ENCODE peak calls at places on chromosomes 4 and X, in five cellular contexts. One of them, this sample, is unnamed.

GRCh38 chr4:164212714-164213113 is 541.2 kb upstream of the SMIM31 start:
- DNase-seq in effector memory CD4-positive, alpha-beta T cell: no peak
- DNase-seq in Caco-2: no peak
- DNase-seq in mammary epithelial cell: peak; percentile 53
- DNase-seq in tibial artery: no peak
- DNase-seq in this sample: peak; percentile 52

GRCh38 chr4:76035799-76036389 is at the start of gene CXCL11:
- DNase-seq in effector memory CD4-positive, alpha-beta T cell: no peak
- DNase-seq in Caco-2: no peak
- DNase-seq in mammary epithelial cell: peak; percentile 79
- DNase-seq in tibial artery: no peak
- DNase-seq in this sample: peak; percentile 62

GRCh38 chr4:128424524-128425195 is 137.0 kb upstream of the PGRMC2 start:
- DNase-seq in effector memory CD4-positive, alpha-beta T cell: no peak
- DNase-seq in Caco-2: no peak
- DNase-seq in mammary epithelial cell: peak; percentile 76
- DNase-seq in tibial artery: no peak
- DNase-seq in this sample: peak; percentile 80

GRCh38 chrX:153537526-153538295 is 20.3 kb downstream of the ATP2B3 start:
- DNase-seq in effector memory CD4-positive, alpha-beta T cell: no peak
- DNase-seq in Caco-2: no peak
- DNase-seq in mammary epithelial cell: no peak
- DNase-seq in tibial artery: no peak
- DNase-seq in this sample: no peak

GRCh38 chr4:87326460-87326859 is 3.8 kb upstream of the HSD17B13 start:
- DNase-seq in effector memory CD4-positive, alpha-beta T cell: no peak
- DNase-seq in Caco-2: no peak
- DNase-seq in mammary epithelial cell: no peak
- DNase-seq in tibial artery: no peak
- DNase-seq in this sample: no peak

GRCh38 chr4:154472870-154473269 is 18.7 kb downstream of the DCHS2 start:
- DNase-seq in effector memory CD4-positive, alpha-beta T cell: no peak
- DNase-seq in Caco-2: no peak
- DNase-seq in mammary epithelial cell: no peak
- DNase-seq in tibial artery: no peak
- DNase-seq in this sample: no peak

GRCh38 chr4:128768373-128768996 is 41.0 kb upstream of the JADE1 start:
- DNase-seq in effector memory CD4-positive, alpha-beta T cell: no peak
- DNase-seq in Caco-2: no peak
- DNase-seq in mammary epithelial cell: no peak
- DNase-seq in tibial artery: no peak
- DNase-seq in this sample: peak; percentile 66

GRCh38 chr4:140533951-140534480 is 10.0 kb downstream of the ELMOD2 start:
- DNase-seq in effector memory CD4-positive, alpha-beta T cell: no peak
- DNase-seq in Caco-2: no peak
- DNase-seq in mammary epithelial cell: no peak
- DNase-seq in tibial artery: no peak
- DNase-seq in this sample: peak; percentile 26

GRCh38 chrX:1029494-1029893 is 183.0 kb downstream of the CRLF2 start:
- DNase-seq in effector memory CD4-positive, alpha-beta T cell: no peak
- DNase-seq in Caco-2: no peak
- DNase-seq in mammary epithelial cell: no peak
- DNase-seq in tibial artery: no peak
- DNase-seq in this sample: no peak

GRCh38 chr4:1246901-1247810 is 1.8 kb downstream of the CTBP1 start:
- DNase-seq in effector memory CD4-positive, alpha-beta T cell: no peak
- DNase-seq in Caco-2: peak; percentile 34
- DNase-seq in mammary epithelial cell: peak; percentile 8
- DNase-seq in tibial artery: peak; percentile 21
- DNase-seq in this sample: no peak

GRCh38 chr4:23741586-23742240 is 148.1 kb downstream of the PPARGC1A start:
- DNase-seq in effector memory CD4-positive, alpha-beta T cell: no peak
- DNase-seq in Caco-2: no peak
- DNase-seq in mammary epithelial cell: no peak
- DNase-seq in tibial artery: no peak
- DNase-seq in this sample: no peak

GRCh38 chr4:124435276-124435675 is 277.3 kb downstream of the ANKRD50 start:
- DNase-seq in effector memory CD4-positive, alpha-beta T cell: no peak
- DNase-seq in Caco-2: no peak
- DNase-seq in mammary epithelial cell: no peak
- DNase-seq in tibial artery: no peak
- DNase-seq in this sample: no peak

GRCh38 chr4:139684351-139684750 is 18.7 kb downstream of the MGST2 start:
- DNase-seq in effector memory CD4-positive, alpha-beta T cell: no peak
- DNase-seq in Caco-2: no peak
- DNase-seq in mammary epithelial cell: no peak
- DNase-seq in tibial artery: no peak
- DNase-seq in this sample: no peak

DNA sequence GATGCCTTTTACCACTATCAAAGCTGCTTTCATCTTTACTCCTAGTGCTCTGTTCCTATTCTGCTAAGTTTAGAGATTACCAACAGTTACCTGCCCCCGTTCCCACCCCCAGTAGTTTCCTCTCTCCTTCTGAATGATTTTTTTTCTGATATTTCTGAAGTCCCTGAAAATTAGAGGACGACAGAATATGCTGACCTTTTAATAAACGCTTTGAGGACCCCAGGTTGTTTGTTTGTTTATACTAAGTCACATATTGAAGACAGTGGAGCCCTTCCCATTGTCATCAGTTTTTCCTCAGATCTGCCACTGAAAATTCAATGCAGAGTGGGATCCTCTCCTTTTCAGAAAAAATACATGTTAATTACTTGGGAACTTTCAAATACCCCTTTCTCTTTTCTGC is 1039.3 kb upstream of the AGA start:
- DNase-seq in effector memory CD4-positive, alpha-beta T cell: no peak
- DNase-seq in Caco-2: no peak
- DNase-seq in mammary epithelial cell: no peak
- DNase-seq in tibial artery: no peak
- DNase-seq in this sample: no peak
- H3K27me3 ChIP-seq in effector memory CD4-positive, alpha-beta T cell: no peaks in the 10 kb centered on the region
- H3K27me3 ChIP-seq in Caco-2: no peaks in the 10 kb centered on the region
- H3K27me3 ChIP-seq in mammary epithelial cell: no peaks in the 10 kb centered on the region
- H3K27me3 ChIP-seq in tibial artery: no peaks in the 10 kb centered on the region
- H3K27me3 ChIP-seq in this sample: no peaks in the 10 kb centered on the region

GRCh38 chrX:21524008-21524407 is 134.1 kb downstream of the KLHL34 start:
- DNase-seq in effector memory CD4-positive, alpha-beta T cell: no peak
- DNase-seq in Caco-2: no peak
- DNase-seq in mammary epithelial cell: no peak
- DNase-seq in tibial artery: no peak
- DNase-seq in this sample: no peak
- H3K27me3 ChIP-seq in effector memory CD4-positive, alpha-beta T cell: no peaks in the 10 kb centered on the region
- H3K27me3 ChIP-seq in Caco-2: no peaks in the 10 kb centered on the region
- H3K27me3 ChIP-seq in mammary epithelial cell: no peaks in the 10 kb centered on the region
- H3K27me3 ChIP-seq in tibial artery: no peaks in the 10 kb centered on the region
- H3K27me3 ChIP-seq in this sample: no peaks in the 10 kb centered on the region

GRCh38 chrX:152136312-152136711 is 2.1 kb downstream of the MAGEA10 start:
- DNase-seq in effector memory CD4-positive, alpha-beta T cell: no peak
- DNase-seq in Caco-2: no peak
- DNase-seq in mammary epithelial cell: no peak
- DNase-seq in tibial artery: no peak
- DNase-seq in this sample: no peak

DNA sequence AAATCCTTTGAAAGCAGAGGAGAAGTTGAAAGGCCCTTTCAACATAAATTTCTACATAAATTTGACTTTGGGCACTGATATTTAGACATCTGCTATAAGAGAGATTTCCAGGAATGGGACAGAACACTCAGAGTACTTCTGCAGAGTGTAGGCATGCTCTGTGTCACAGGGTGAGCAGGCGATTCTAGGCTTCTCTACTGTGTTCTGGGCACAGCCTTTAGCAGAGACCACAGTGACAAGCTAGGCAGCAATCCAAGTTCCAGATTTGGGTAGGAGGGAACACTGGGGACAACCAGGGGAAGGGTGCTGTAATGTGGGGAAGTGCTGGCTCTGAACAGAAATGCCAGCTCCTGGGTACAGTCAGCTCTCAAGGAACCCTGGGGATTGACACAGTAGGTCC is 6.9 kb downstream of the MAGEA10 start:
- DNase-seq in effector memory CD4-positive, alpha-beta T cell: no peak
- DNase-seq in Caco-2: no peak
- DNase-seq in mammary epithelial cell: no peak
- DNase-seq in tibial artery: no peak
- DNase-seq in this sample: no peak
- H3K27me3 ChIP-seq in effector memory CD4-positive, alpha-beta T cell: no peaks in the 10 kb centered on the region
- H3K27me3 ChIP-seq in Caco-2: no peaks in the 10 kb centered on the region
- H3K27me3 ChIP-seq in mammary epithelial cell: no peaks in the 10 kb centered on the region
- H3K27me3 ChIP-seq in tibial artery: no peaks in the 10 kb centered on the region
- H3K27me3 ChIP-seq in this sample: no peaks in the 10 kb centered on the region

GRCh38 chr4:41878170-41878941 is 56.9 kb upstream of the TMEM33 start:
- DNase-seq in effector memory CD4-positive, alpha-beta T cell: no peak
- DNase-seq in Caco-2: no peak
- DNase-seq in mammary epithelial cell: no peak
- DNase-seq in tibial artery: no peak
- DNase-seq in this sample: no peak

GRCh38 chr4:41879552-41879951 is 55.7 kb upstream of the TMEM33 start:
- DNase-seq in effector memory CD4-positive, alpha-beta T cell: no peak
- DNase-seq in Caco-2: no peak
- DNase-seq in mammary epithelial cell: no peak
- DNase-seq in tibial artery: no peak
- DNase-seq in this sample: no peak

GRCh38 chr4:41880022-41880837 is 55.0 kb upstream of the TMEM33 start:
- DNase-seq in effector memory CD4-positive, alpha-beta T cell: no peak
- DNase-seq in Caco-2: no peak
- DNase-seq in mammary epithelial cell: no peak
- DNase-seq in tibial artery: no peak
- DNase-seq in this sample: no peak

GRCh38 chr4:41877020-41877796 is 58.0 kb upstream of the TMEM33 start:
- DNase-seq in effector memory CD4-positive, alpha-beta T cell: no peak
- DNase-seq in Caco-2: no peak
- DNase-seq in mammary epithelial cell: no peak
- DNase-seq in tibial artery: no peak
- DNase-seq in this sample: no peak

GRCh38 chr4:41878991-41879491 is 56.2 kb upstream of the TMEM33 start:
- DNase-seq in effector memory CD4-positive, alpha-beta T cell: no peak
- DNase-seq in Caco-2: no peak
- DNase-seq in mammary epithelial cell: no peak
- DNase-seq in tibial artery: no peak
- DNase-seq in this sample: no peak
- H3K27me3 ChIP-seq in effector memory CD4-positive, alpha-beta T cell: peaks cover 51% of the 10 kb centered on the region
- H3K27me3 ChIP-seq in Caco-2: no peaks in the 10 kb centered on the region
- H3K27me3 ChIP-seq in mammary epithelial cell: peaks cover 59% of the 10 kb centered on the region
- H3K27me3 ChIP-seq in tibial artery: peaks cover 80% of the 10 kb centered on the region
- H3K27me3 ChIP-seq in this sample: peaks cover 59% of the 10 kb centered on the region

GRCh38 chr4:13524504-13525243 is 19.6 kb downstream of the NKX3-2 start:
- DNase-seq in effector memory CD4-positive, alpha-beta T cell: no peak
- DNase-seq in Caco-2: no peak
- DNase-seq in mammary epithelial cell: no peak
- DNase-seq in tibial artery: no peak
- DNase-seq in this sample: no peak

GRCh38 chr4:13521047-13521446 is 23.3 kb downstream of the NKX3-2 start:
- DNase-seq in effector memory CD4-positive, alpha-beta T cell: no peak
- DNase-seq in Caco-2: no peak
- DNase-seq in mammary epithelial cell: no peak
- DNase-seq in tibial artery: no peak
- DNase-seq in this sample: no peak

GRCh38 chr4:13523105-13523477 is 21.2 kb downstream of the NKX3-2 start:
- DNase-seq in effector memory CD4-positive, alpha-beta T cell: no peak
- DNase-seq in Caco-2: no peak
- DNase-seq in mammary epithelial cell: no peak
- DNase-seq in tibial artery: no peak
- DNase-seq in this sample: no peak

GRCh38 chr4:13523591-13524503 is 20.5 kb downstream of the NKX3-2 start:
- DNase-seq in effector memory CD4-positive, alpha-beta T cell: no peak
- DNase-seq in Caco-2: no peak
- DNase-seq in mammary epithelial cell: no peak
- DNase-seq in tibial artery: no peak
- DNase-seq in this sample: no peak

DNA sequence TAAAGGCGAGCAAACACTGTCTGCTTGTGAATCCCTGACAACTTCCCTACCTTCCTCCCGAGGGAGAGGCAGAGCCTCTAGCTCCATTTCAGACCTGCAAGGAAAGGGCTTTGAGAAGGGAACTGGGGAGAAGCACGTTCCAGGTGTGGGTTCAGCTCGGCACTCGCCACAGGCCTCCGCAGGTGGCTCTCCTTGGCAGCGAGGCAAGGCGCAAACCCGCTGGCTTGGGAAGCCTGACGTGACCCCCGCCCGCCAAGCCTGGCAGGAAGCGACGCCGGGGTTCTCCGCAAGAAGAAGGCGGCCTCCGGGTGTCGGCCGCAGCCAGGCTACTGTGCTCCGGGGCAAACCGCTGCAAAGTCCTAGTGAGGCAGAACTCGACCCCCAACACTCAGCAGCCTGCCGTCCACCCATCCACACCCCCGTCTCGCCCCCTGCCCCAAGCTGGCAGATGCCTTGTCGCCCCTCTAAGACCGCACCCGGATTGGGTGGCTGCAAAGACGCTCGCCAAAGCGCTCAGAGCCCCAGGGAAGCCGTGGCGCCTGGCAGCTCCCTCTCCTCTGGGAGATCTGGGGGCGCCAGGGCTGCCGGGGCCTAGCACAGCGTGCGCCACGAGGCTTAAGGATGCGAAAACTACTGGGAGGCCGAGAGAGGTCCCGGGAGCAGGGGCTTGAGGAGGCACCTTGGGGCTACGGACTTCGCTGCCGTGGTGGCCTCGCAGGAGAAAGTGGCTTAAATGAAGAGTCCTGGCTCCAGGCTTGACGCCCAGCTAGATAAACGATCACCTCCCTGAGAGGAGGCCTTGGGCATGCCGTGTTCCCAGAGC is 21.8 kb downstream of the NKX3-2 start:
- DNase-seq in effector memory CD4-positive, alpha-beta T cell: no peak
- DNase-seq in Caco-2: no peak
- DNase-seq in mammary epithelial cell: no peak
- DNase-seq in tibial artery: no peak
- DNase-seq in this sample: no peak
- H3K27me3 ChIP-seq in effector memory CD4-positive, alpha-beta T cell: peaks cover 59% of the 10 kb centered on the region
- H3K27me3 ChIP-seq in Caco-2: no peaks in the 10 kb centered on the region
- H3K27me3 ChIP-seq in mammary epithelial cell: peaks cover 31% of the 10 kb centered on the region
- H3K27me3 ChIP-seq in tibial artery: peaks cover 62% of the 10 kb centered on the region
- H3K27me3 ChIP-seq in this sample: peaks cover 57% of the 10 kb centered on the region

GRCh38 chr4:173515458-173515857 is 14.6 kb downstream of the HAND2 start:
- DNase-seq in effector memory CD4-positive, alpha-beta T cell: no peak
- DNase-seq in Caco-2: no peak
- DNase-seq in mammary epithelial cell: no peak
- DNase-seq in tibial artery: no peak
- DNase-seq in this sample: no peak

GRCh38 chr4:173513651-173514050 is 16.4 kb downstream of the HAND2 start:
- DNase-seq in effector memory CD4-positive, alpha-beta T cell: no peak
- DNase-seq in Caco-2: no peak
- DNase-seq in mammary epithelial cell: no peak
- DNase-seq in tibial artery: no peak
- DNase-seq in this sample: no peak

GRCh38 chr4:173516621-173517612 is 13.1 kb downstream of the HAND2 start:
- DNase-seq in effector memory CD4-positive, alpha-beta T cell: no peak
- DNase-seq in Caco-2: no peak
- DNase-seq in mammary epithelial cell: no peak
- DNase-seq in tibial artery: peak; percentile 10
- DNase-seq in this sample: no peak

GRCh38 chr4:173511787-173512361 is 18.2 kb downstream of the HAND2 start:
- DNase-seq in effector memory CD4-positive, alpha-beta T cell: no peak
- DNase-seq in Caco-2: no peak
- DNase-seq in mammary epithelial cell: no peak
- DNase-seq in tibial artery: no peak
- DNase-seq in this sample: no peak

GRCh38 chr4:173514641-173515217 is 15.3 kb downstream of the HAND2 start:
- DNase-seq in effector memory CD4-positive, alpha-beta T cell: no peak
- DNase-seq in Caco-2: no peak
- DNase-seq in mammary epithelial cell: no peak
- DNase-seq in tibial artery: no peak
- DNase-seq in this sample: no peak
- H3K27me3 ChIP-seq in effector memory CD4-positive, alpha-beta T cell: peaks cover 55% of the 10 kb centered on the region
- H3K27me3 ChIP-seq in Caco-2: no peaks in the 10 kb centered on the region
- H3K27me3 ChIP-seq in mammary epithelial cell: peaks cover 70% of the 10 kb centered on the region
- H3K27me3 ChIP-seq in tibial artery: no peaks in the 10 kb centered on the region
- H3K27me3 ChIP-seq in this sample: peaks cover 39% of the 10 kb centered on the region

GRCh38 chrX:10979956-10980355 is 131.2 kb upstream of the HCCS start:
- DNase-seq in effector memory CD4-positive, alpha-beta T cell: no peak
- DNase-seq in Caco-2: no peak
- DNase-seq in mammary epithelial cell: peak; percentile 20
- DNase-seq in tibial artery: no peak
- DNase-seq in this sample: peak; percentile 71
- H3K27me3 ChIP-seq in effector memory CD4-positive, alpha-beta T cell: no peaks in the 10 kb centered on the region
- H3K27me3 ChIP-seq in Caco-2: no peaks in the 10 kb centered on the region
- H3K27me3 ChIP-seq in mammary epithelial cell: no peaks in the 10 kb centered on the region
- H3K27me3 ChIP-seq in tibial artery: no peaks in the 10 kb centered on the region
- H3K27me3 ChIP-seq in this sample: no peaks in the 10 kb centered on the region